ENCODE peak calls at places on chromosomes 2 and 18, in nine cellular contexts. D is A172; X is germinal center; U is left lobe of liver; H is kidney tubule cell; M is effector memory CD8-positive, alpha-beta T cell; K is H54; J is A549; A is astrocyte of the cerebellum. Z is an unnamed sample.
A peak's percentile ranks its signal among the peaks of the same experiment; 100 is the strongest.

GRCh38 chr2:170996316-170996715 is 67.3 kb downstream of the GORASP2 start:
- DNase-seq in D (no peak), X (no peak), M (no peak), U (no peak), K (no peak), A (no peak), J (no peak), H (no peak), Z (no peak)

GRCh38 chr2:157325786-157326185 is at the start of gene ERMN:
- DNase-seq in H (no peak), U (no peak), X (no peak), J (no peak), K (no peak), M (no peak), D (no peak), A (no peak), Z (no peak)

GRCh38 chr2:37782721-37783438 is 111.4 kb upstream of the CDC42EP3 start:
- DNase-seq in X (no peak), A (no peak), M (no peak), D (no peak), K (no peak), H (no peak), U (no peak), J (no peak), Z (no peak)

GRCh38 chr2:1671916-1672315 is 72.4 kb downstream of the PXDN start:
- DNase-seq in X (no peak), H (no peak), U (peak; percentile 30), K (no peak), D (no peak), M (no peak), J (no peak), A (no peak), Z (no peak)

GRCh38 chr2:27687232-27687631 is 23.5 kb downstream of the SLC4A1AP start:
- DNase-seq in U (no peak), K (no peak), X (no peak), H (no peak), D (no peak), J (no peak), M (no peak), A (no peak), Z (no peak)

GRCh38 chr2:101501443-101501842 is 26.5 kb upstream of the RFX8 start:
- DNase-seq in K (no peak), J (no peak), M (no peak), A (peak; percentile 41), D (no peak), U (no peak), X (no peak), H (peak; percentile 39), Z (no peak)

GRCh38 chr2:149885468-149885867 is 297.9 kb upstream of the MMADHC start:
- DNase-seq in M (no peak), K (no peak), H (peak; percentile 42), X (no peak), U (peak; percentile 90), J (no peak), A (peak; percentile 45), D (no peak), Z (no peak)

GRCh38 chr2:109209941-109210340 is 80.9 kb downstream of the SH3RF3 start:
- DNase-seq in U (no peak), M (no peak), A (no peak), J (no peak), D (no peak), K (no peak), X (no peak), H (no peak), Z (no peak)

GRCh38 chr2:239910851-239911629 is 114.1 kb downstream of the NDUFA10 start:
- DNase-seq in A (no peak), D (no peak), U (no peak), H (no peak), K (no peak), M (no peak), J (no peak), X (peak; percentile 19), Z (peak; percentile 31)

GRCh38 chr2:174485763-174486613 is 841 bp downstream of the GPR155 start:
- DNase-seq in U (no peak), J (no peak), X (peak; percentile 13), H (peak; percentile 21), M (no peak), K (peak; percentile 10), D (peak; percentile 11), A (no peak), Z (no peak)

GRCh38 chr18:23353459-23353858 is 99.6 kb upstream of the RIOK3 start:
- DNase-seq in D (no peak), M (no peak), U (no peak), J (no peak), H (no peak), K (no peak), A (no peak), X (no peak), Z (no peak)

GRCh38 chr2:11652555-11652954 is 17.4 kb downstream of the NTSR2 start:
- DNase-seq in D (no peak), K (no peak), X (no peak), M (no peak), U (no peak), H (no peak), A (no peak), J (no peak), Z (no peak)

GRCh38 chr18:10235553-10235952 is 218.9 kb upstream of the APCDD1 start:
- DNase-seq in M (no peak), J (no peak), H (no peak), D (no peak), K (no peak), X (no peak), A (no peak), U (no peak), Z (no peak)

GRCh38 chr2:129205766-129206165 is 773.7 kb upstream of the RAB6C start:
- DNase-seq in K (no peak), D (no peak), M (no peak), H (no peak), X (no peak), U (no peak), J (no peak), A (no peak), Z (no peak)

GRCh38 chr2:147485210-147485851 is 359.5 kb upstream of the ACVR2A start:
- DNase-seq in D (no peak), A (no peak), U (no peak), J (no peak), X (no peak), K (no peak), H (no peak), M (no peak), Z (no peak)

GRCh38 chr2:162029287-162029901 is 44.6 kb downstream of the DPP4 start:
- DNase-seq in J (peak; percentile 13), M (no peak), U (peak; percentile 67), D (peak; percentile 88), H (peak; percentile 86), K (peak; percentile 56), A (no peak), X (no peak), Z (no peak)

GRCh38 chr18:46469186-46469915 is 187.7 kb downstream of the LOXHD1 start:
- DNase-seq in J (no peak), M (no peak), D (no peak), X (no peak), A (peak; percentile 78), H (no peak), U (no peak), K (no peak), Z (no peak)

GRCh38 chr18:11533513-11533890 is 75.9 kb upstream of the SLC35G4 start:
- DNase-seq in K (no peak), A (no peak), X (no peak), D (no peak), J (no peak), U (no peak), M (no peak), H (no peak), Z (no peak)

GRCh38 chr2:232882505-232883115 is 12.5 kb downstream of the SNORC start:
- DNase-seq in J (no peak), X (no peak), H (no peak), U (peak; percentile 33), D (no peak), M (no peak), A (no peak), K (no peak), Z (no peak)

GRCh38 chr2:219492575-219492974 is 6.1 kb upstream of the GMPPA start:
- DNase-seq in D (no peak), H (no peak), A (no peak), J (no peak), X (no peak), M (no peak), U (no peak), K (no peak), Z (no peak)

GRCh38 chr2:241160318-241160717 is 10.1 kb downstream of the PPP1R7 start:
- DNase-seq in X (no peak), K (no peak), U (no peak), M (no peak), J (no peak), D (no peak), H (no peak), A (no peak), Z (no peak)

Z was measured in GDM1.